ENCODE peak calls at places on chromosome 19, in nine cellular contexts. D is HCT116, L is SK-N-SH, M is fibroblast of lung, R is astrocyte, H is DND-41, K is PC-3, B is neural progenitor cell, O is IMR-90. T is an unnamed sample. For H4K20me1, the result is how much of the 10 kb centered on the place peaks cover.

GRCh38 chr19:8090932-8091331 is 38.4 kb downstream of the CCL25 start:
- DNase-seq in K (no peak), O (no peak), B (no peak), L (no peak), M (no peak), D (no peak), R (no peak), H (no peak), T (no peak)

GRCh38 chr19:7600721-7601120 is 5.1 kb downstream of the CAMSAP3 start:
- DNase-seq in O (no peak), M (no peak), B (no peak), L (no peak), R (no peak), H (no peak), D (no peak), K (no peak), T (no peak)

GRCh38 chr19:8093740-8094139 is 41.2 kb downstream of the CCL25 start:
- DNase-seq in D (no peak), M (no peak), K (no peak), O (no peak), R (no peak), B (no peak), L (no peak), H (no peak), T (no peak)

GRCh38 chr19:35642798-35643254 is 1.3 kb downstream of the ETV2 start:
- DNase-seq in B (peak), L (no peak), K (no peak), H (no peak), D (no peak), O (no peak), R (no peak), M (no peak), T (no peak)

GRCh38 chr19:30690935-30691505 is 318.8 kb downstream of the ZNF536 start:
- DNase-seq in L (peak), O (no peak), M (no peak), D (no peak), B (peak), K (no peak), R (no peak), H (no peak), T (no peak)

GRCh38 chr19:40614595-40615411 is 13.6 kb downstream of the LTBP4 start:
- DNase-seq in B (peak), L (peak), R (peak), D (peak), K (peak), O (peak), H (no peak), M (peak), T (peak)

GRCh38 chr19:53600217-53600616 is 31.6 kb upstream of the DPRX start:
- DNase-seq in O (no peak), B (no peak), R (no peak), K (no peak), M (no peak), L (no peak), D (no peak), H (no peak), T (no peak)

GRCh38 chr19:43438291-43439162 is 23.8 kb downstream of the TEX101 start:
- DNase-seq in O (peak), M (peak), B (no peak), D (no peak), L (peak), K (peak), H (peak), R (peak), T (no peak)

GRCh38 chr19:13999085-13999484 is 7.0 kb downstream of the RFX1 start:
- DNase-seq in R (no peak), O (no peak), B (no peak), D (no peak), M (no peak), K (no peak), H (no peak), L (no peak), T (no peak)

GRCh38 chr19:18417250-18418033 is 1.8 kb upstream of the SSBP4 start:
- DNase-seq in D (no peak), K (peak), B (peak), R (peak), O (peak), M (peak), L (peak), H (peak), T (peak)

GRCh38 chr19:42250666-42251531 is 4.0 kb downstream of the ERF start:
- DNase-seq in D (no peak), H (no peak), L (peak), R (no peak), O (peak), M (peak), B (no peak), K (no peak), T (no peak)

GRCh38 chr19:4988770-4989251 is 19.9 kb downstream of the KDM4B start:
- DNase-seq in D (no peak), K (no peak), L (no peak), O (peak), M (peak), R (peak), B (no peak), H (no peak), T (no peak)

GRCh38 chr19:39940221-39940833 is 5.9 kb upstream of the FCGBP start:
- DNase-seq in K (no peak), L (no peak), B (no peak), O (no peak), M (no peak), D (no peak), H (no peak), R (no peak), T (no peak)

GRCh38 chr19:8005534-8006256 is at the start of gene ELAVL1:
- DNase-seq in B (peak), H (peak), M (peak), O (peak), K (peak), L (peak), R (peak), D (peak), T (peak)

GRCh38 chr19:51338563-51339312 is 3.2 kb downstream of the VSIG10L start:
- DNase-seq in L (peak), B (peak), O (peak), K (peak), M (peak), R (peak), D (peak), H (peak), T (peak)

GRCh38 chr19:4515732-4516131 is 2.6 kb downstream of the PLIN4 start:
- DNase-seq in B (no peak), O (no peak), H (no peak), M (no peak), K (no peak), D (no peak), L (no peak), R (no peak), T (no peak)

GRCh38 chr19:46745521-46746280 is at the start of gene FKRP:
- DNase-seq in K (no peak), L (peak), H (peak), R (no peak), O (no peak), D (no peak), B (peak), M (no peak), T (peak)

GRCh38 chr19:35070471-35070870 is 28.9 kb downstream of the HPN start:
- DNase-seq in K (no peak), R (no peak), M (no peak), D (no peak), L (no peak), B (no peak), H (no peak), O (no peak), T (peak)

GRCh38 chr19:3852614-3853254 is 16.1 kb downstream of the ZFR2 start:
- DNase-seq in M (peak), K (peak), R (peak), D (peak), B (no peak), H (peak), L (no peak), O (peak), T (peak)

GRCh38 chr19:23867895-23868294 is 46.8 kb upstream of the ZNF726 start:
- DNase-seq in O (no peak), K (peak), L (peak), R (no peak), M (no peak), D (no peak), H (no peak), B (no peak), T (no peak)

GRCh38 chr19:11418518-11419506 is at the start of gene RGL3:
- DNase-seq in O (no peak), H (no peak), M (no peak), B (peak), L (peak), R (no peak), D (no peak), K (peak), T (no peak)

GRCh38 chr19:40705950-40706619 is 10.6 kb downstream of the COQ8B start:
- DNase-seq in K (no peak), D (no peak), H (no peak), R (no peak), B (no peak), M (no peak), L (no peak), O (no peak), T (no peak)

GRCh38 chr19:28960986-28961705 is 251.8 kb downstream of the UQCRFS1 start:
- DNase-seq in K (no peak), O (peak), D (no peak), R (no peak), L (no peak), B (no peak), M (peak), H (no peak), T (no peak)

GRCh38 chr19:48444933-48445194 is 919 bp upstream of the GRWD1 start:
- DNase-seq in M (no peak), H (no peak), R (no peak), K (no peak), B (no peak), D (no peak), O (no peak), L (no peak), T (no peak)

GRCh38 chr19:31102674-31103073 is 246.6 kb downstream of the TSHZ3 start:
- DNase-seq in R (no peak), D (no peak), O (no peak), L (no peak), M (no peak), H (no peak), B (no peak), K (no peak), T (no peak)

GRCh38 chr19:4816388-4817165 is 14.9 kb downstream of the TICAM1 start:
- DNase-seq in L (no peak), M (no peak), O (no peak), R (no peak), B (no peak), K (no peak), H (no peak), D (no peak), T (no peak)

GRCh38 chr19:31066385-31066784 is 282.9 kb downstream of the TSHZ3 start:
- DNase-seq in B (no peak), R (peak), L (no peak), H (no peak), M (peak), K (peak), O (peak), D (no peak), T (no peak)

GRCh38 chr19:7665076-7665475 is 3.8 kb upstream of the RETN start:
- DNase-seq in B (no peak), O (peak), D (no peak), M (no peak), H (no peak), L (no peak), K (no peak), R (no peak), T (no peak)

GRCh38 chr19:46697142-46697960 is 19.6 kb downstream of the PRKD2 start:
- DNase-seq in R (peak), D (peak), K (no peak), L (peak), O (peak), B (peak), M (peak), H (peak), T (peak)

GRCh38 chr19:12766051-12766521 is 9.3 kb downstream of the HOOK2 start:
- DNase-seq in D (no peak), M (no peak), L (no peak), R (peak), H (peak), O (peak), K (peak), B (peak), T (no peak)

GRCh38 chr19:37564624-37565369 is 29.8 kb downstream of the ZNF571 start:
- DNase-seq in B (no peak), O (no peak), H (no peak), L (no peak), D (no peak), K (no peak), M (no peak), R (no peak), T (no peak)

GRCh38 chr19:1169921-1170885 is 3.9 kb downstream of the SBNO2 start:
- DNase-seq in K (peak), R (peak), O (peak), D (no peak), L (peak), H (no peak), M (peak), B (no peak), T (no peak)

GRCh38 chr19:9673912-9674668 is 810 bp downstream of the ZNF562 start:
- DNase-seq in L (no peak), B (no peak), O (peak), M (peak), D (peak), R (peak), K (peak), H (no peak), T (no peak)

GRCh38 chr19:33348301-33349010 is 25.1 kb upstream of the CEBPG start:
- DNase-seq in B (no peak), M (peak), H (no peak), O (no peak), D (no peak), K (no peak), R (peak), L (peak), T (no peak)

GRCh38 chr19:38252935-38253691 is 3.1 kb downstream of the PPP1R14A start:
- DNase-seq in D (no peak), M (no peak), R (no peak), O (no peak), H (no peak), L (peak), K (no peak), B (peak), T (no peak)

GRCh38 chr19:6572217-6572616 is 18.7 kb downstream of the CD70 start:
- DNase-seq in R (no peak), K (no peak), H (no peak), M (no peak), D (no peak), L (no peak), B (no peak), O (no peak), T (no peak)

GRCh38 chr19:2428027-2428690 is 773 bp upstream of the TIMM13 start:
- DNase-seq in M (peak), K (no peak), B (peak), R (no peak), H (no peak), L (peak), O (peak), D (no peak), T (no peak)

GRCh38 chr19:20422616-20423205 is 142.9 kb downstream of the ZNF737 start:
- DNase-seq in H (no peak), L (no peak), O (no peak), R (no peak), M (no peak), D (no peak), K (no peak), B (peak), T (no peak)

GRCh38 chr19:20423381-20424207 is 142.0 kb downstream of the ZNF737 start:
- DNase-seq in O (peak), K (peak), B (peak), R (peak), H (peak), D (no peak), L (peak), M (peak), T (no peak)

GRCh38 chr19:20422216-20422615 is 143.4 kb downstream of the ZNF737 start:
- DNase-seq in R (no peak), H (no peak), B (peak), D (no peak), L (no peak), M (no peak), O (no peak), K (no peak), T (no peak)
- H3K9ac ChIP-seq in R (no peak), H (no peak), B (no peak), D (no peak), L (no peak), M (no peak), O (no peak), K (no peak), T (no peak)

DNA sequence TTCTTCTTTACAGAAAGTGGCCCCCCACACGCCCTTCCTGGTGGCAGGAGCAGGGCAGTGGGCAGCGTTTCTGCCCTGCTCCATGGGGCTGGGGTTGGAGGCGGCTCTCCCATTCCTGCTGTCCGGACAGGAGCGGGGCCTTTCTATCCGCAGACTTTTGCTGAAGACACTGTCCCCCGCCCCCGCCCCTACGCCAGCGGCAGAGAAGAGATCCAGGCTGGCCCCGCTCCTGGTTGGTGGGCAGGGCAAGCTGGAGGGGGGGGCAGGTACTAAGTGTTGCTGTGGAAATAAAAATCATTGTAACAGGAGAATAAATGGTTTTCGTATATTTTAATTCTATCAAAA is 81.7 kb downstream of the ZNF429 start:
- DNase-seq in R (no peak), M (no peak), B (no peak), L (no peak), K (no peak), D (no peak), O (no peak), H (peak), T (no peak)
- H3K27ac ChIP-seq in R (no peak), M (no peak), B (no peak), L (no peak), K (no peak), D (no peak), O (no peak), H (peak), T (no peak)

GRCh38 chr19:49654581-49654980 is 11.1 kb downstream of the IRF3 start:
- DNase-seq in H (no peak), K (no peak), O (no peak), L (no peak), D (no peak), R (no peak), B (no peak), M (no peak), T (no peak)

GRCh38 chr19:49651029-49651825 is 9.2 kb downstream of the SCAF1 start:
- DNase-seq in L (no peak), K (no peak), H (no peak), D (no peak), B (no peak), R (no peak), O (no peak), M (no peak), T (no peak)

GRCh38 chr19:49653466-49653806 is 11.4 kb downstream of the SCAF1 start:
- DNase-seq in H (no peak), D (no peak), K (no peak), L (no peak), O (no peak), R (no peak), M (no peak), B (no peak), T (no peak)

GRCh38 chr19:49652723-49653465 is 10.9 kb downstream of the SCAF1 start:
- DNase-seq in O (no peak), D (no peak), H (no peak), K (no peak), R (no peak), L (no peak), M (no peak), B (no peak), T (no peak)

DNA sequence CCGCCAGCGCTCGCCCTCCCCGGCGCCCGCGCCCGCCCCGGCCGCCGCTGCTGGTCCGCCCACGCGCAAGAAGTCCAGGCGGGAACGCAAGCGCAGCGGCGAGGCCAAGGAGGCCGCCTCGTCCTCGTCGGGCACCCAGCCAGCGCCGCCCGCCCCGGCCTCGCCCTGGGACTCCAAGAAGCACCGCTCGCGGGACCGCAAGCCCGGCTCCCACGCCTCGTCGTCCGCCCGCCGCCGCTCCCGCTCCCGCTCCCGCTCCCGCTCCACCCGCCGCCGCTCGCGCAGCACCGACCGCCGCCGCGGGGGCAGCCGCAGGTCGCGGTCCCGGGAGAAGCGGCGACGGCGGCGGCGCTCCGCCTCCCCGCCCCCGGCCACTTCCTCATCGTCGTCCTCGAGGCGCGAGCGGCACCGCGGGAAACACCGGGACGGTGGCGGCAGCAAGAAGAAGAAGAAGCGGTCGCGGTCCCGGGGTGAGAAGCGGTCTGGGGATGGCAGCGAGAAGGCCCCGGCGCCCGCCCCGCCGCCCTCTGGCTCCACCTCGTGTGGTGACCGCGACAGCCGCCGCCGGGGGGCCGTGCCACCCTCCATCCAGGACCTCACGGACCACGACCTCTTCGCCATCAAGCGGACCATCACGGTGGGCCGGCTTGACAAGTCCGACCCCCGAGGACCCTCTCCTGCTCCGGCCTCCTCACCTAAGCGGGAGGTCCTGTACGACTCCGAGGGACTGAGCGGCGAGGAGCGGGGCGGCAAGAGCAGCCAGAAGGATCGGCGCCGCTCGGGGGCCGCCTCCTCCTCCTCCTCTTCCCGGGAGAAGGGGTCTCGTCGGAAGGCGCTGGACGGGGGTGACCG is 10.1 kb downstream of the SCAF1 start:
- DNase-seq in R (no peak), O (no peak), M (no peak), D (no peak), K (no peak), H (no peak), B (no peak), L (no peak), T (no peak)
- H4K20me1 ChIP-seq in R (half or more), O (under half), M (under half), D (under half), K (under half), H (under half), B (under half), L (under half), T (under half)

GRCh38 chr19:55165952-55166529 is 372 bp downstream of the DNAAF3 start:
- DNase-seq in B (peak), L (peak), D (peak), O (peak), H (peak), M (peak), R (peak), K (peak), T (peak)

GRCh38 chr19:55171440-55171839 is 5.0 kb upstream of the DNAAF3 start:
- DNase-seq in K (no peak), B (no peak), H (no peak), L (no peak), O (no peak), M (no peak), R (no peak), D (no peak), T (no peak)

GRCh38 chr19:55161571-55162322 is 4.2 kb upstream of the TNNI3 start:
- DNase-seq in O (no peak), L (no peak), K (no peak), R (no peak), B (no peak), D (no peak), H (no peak), M (no peak), T (no peak)

GRCh38 chr19:55169136-55169535 is 2.7 kb upstream of the DNAAF3 start:
- DNase-seq in O (no peak), B (no peak), H (no peak), L (no peak), R (no peak), M (no peak), K (no peak), D (no peak), T (no peak)

GRCh38 chr19:55166530-55167268 is at the start of gene DNAAF3:
- DNase-seq in O (peak), L (peak), B (peak), K (peak), H (peak), D (peak), R (peak), M (peak), T (peak)
- H3K9ac ChIP-seq in O (no peak), L (no peak), B (peak), K (peak), H (no peak), D (peak), R (peak), M (no peak), T (no peak)

T was measured in Karpas-422.